ENCODE peak calls at places on chromosome 9, in eight cellular contexts. R is AG08395; X is pancreas; T is A673; M is stimulated activated CD8-positive, alpha-beta memory T cell treated with anti-CD3 and anti-CD28 coated beads, Interleukin-7, amount 100 ng/mL, for 1 hour; F is activated naive CD4-positive, alpha-beta T cell; Q is non-pigmented ciliary epithelial cell; B is HTR-8/SVneo. L is an unnamed sample.

GRCh38 chr9:95207403-95207802 is 110.1 kb downstream of the FANCC start:
- DNase-seq in T (no peak), F (no peak), M (no peak), Q (no peak), B (no peak), X (no peak), R (no peak), L (no peak)

GRCh38 chr9:27436234-27436633 is 87.9 kb upstream of the IFNK start:
- DNase-seq in B (no peak), M (no peak), T (no peak), F (no peak), Q (no peak), R (no peak), X (peak), L (no peak)

GRCh38 chr9:71302776-71303175 is 181.4 kb upstream of the TRPM3 start:
- DNase-seq in M (no peak), Q (no peak), B (no peak), F (no peak), R (peak), T (no peak), X (no peak), L (peak)

GRCh38 chr9:111952559-111952958 is 55.9 kb downstream of the UGCG start:
- DNase-seq in B (no peak), T (no peak), M (no peak), F (no peak), X (no peak), R (peak), Q (peak), L (peak)

GRCh38 chr9:118961857-118962256 is 407.4 kb downstream of the BRINP1 start:
- DNase-seq in M (no peak), F (no peak), R (peak), B (peak), X (no peak), Q (peak), T (no peak), L (peak)

GRCh38 chr9:700365-701282 is 140.9 kb upstream of the DMRT1 start:
- DNase-seq in R (peak), T (peak), F (no peak), X (no peak), Q (no peak), B (no peak), M (no peak), L (no peak)

GRCh38 chr9:4837768-4838546 is 45.2 kb downstream of the RCL1 start:
- DNase-seq in Q (peak), R (peak), F (no peak), M (no peak), T (no peak), B (no peak), X (no peak), L (peak)

GRCh38 chr9:121249563-121249962 is 18.4 kb upstream of the GSN start:
- DNase-seq in X (no peak), R (no peak), Q (no peak), B (no peak), F (no peak), T (no peak), M (no peak), L (no peak)

GRCh38 chr9:36855443-36856315 is 178.4 kb downstream of the PAX5 start:
- DNase-seq in R (no peak), T (no peak), Q (no peak), X (no peak), B (peak), F (no peak), M (no peak), L (no peak)

GRCh38 chr9:87968155-87968554 is 6.2 kb downstream of the CDK20 start:
- DNase-seq in Q (no peak), R (no peak), T (no peak), X (no peak), F (no peak), B (no peak), M (no peak), L (no peak)

GRCh38 chr9:114779352-114779845 is 26.4 kb downstream of the TNFSF15 start:
- DNase-seq in R (no peak), B (no peak), F (no peak), M (no peak), Q (no peak), T (no peak), X (peak), L (no peak)

GRCh38 chr9:114694719-114695269 is 12.8 kb upstream of the TEX48 start:
- DNase-seq in M (no peak), Q (no peak), T (no peak), B (no peak), X (no peak), F (no peak), R (peak), L (no peak)

GRCh38 chr9:81557957-81558791 is 131.2 kb downstream of the TLE1 start:
- DNase-seq in X (peak), R (peak), M (no peak), B (no peak), T (peak), F (no peak), Q (peak), L (peak)

GRCh38 chr9:113963914-113964739 is 88.0 kb downstream of the ZNF618 start:
- DNase-seq in R (no peak), F (no peak), M (no peak), T (peak), Q (no peak), X (no peak), B (peak), L (no peak)

GRCh38 chr9:89779816-89780215 is 175.0 kb downstream of the GADD45G start:
- DNase-seq in X (no peak), Q (no peak), T (no peak), B (no peak), M (no peak), R (peak), F (no peak), L (no peak)

GRCh38 chr9:127255692-127256091 is 8.9 kb upstream of the GARNL3 start:
- DNase-seq in T (no peak), R (no peak), X (no peak), Q (no peak), F (no peak), M (no peak), B (no peak), L (no peak)

GRCh38 chr9:136143215-136144001 is 24.7 kb upstream of the TMEM250 start:
- DNase-seq in F (no peak), B (no peak), M (no peak), T (peak), X (no peak), Q (no peak), R (no peak), L (no peak)

GRCh38 chr9:84953252-84953773 is 283.8 kb downstream of the NTRK2 start:
- DNase-seq in X (no peak), F (no peak), B (no peak), Q (no peak), R (no peak), T (no peak), M (no peak), L (no peak)